ENCODE peak calls at places on chromosomes 12 and 14, in four cellular contexts. M is body of pancreas, T is pancreas, L is cardiac muscle cell. R is an unnamed sample.

GRCh38 chr12:94457331-94457730 is 2.3 kb downstream of the CEP83 start:
- DNase-seq in T (no peak), M (no peak), L (no peak), R (no peak)

GRCh38 chr14:53450871-53451270 is 297.7 kb upstream of the DDHD1 start:
- DNase-seq in M (no peak), L (peak; percentile 2), T (no peak), R (no peak)

GRCh38 chr14:61566537-61567225 is 128.6 kb upstream of the HIF1A start:
- DNase-seq in T (no peak), M (no peak), L (peak; percentile 85), R (no peak)

GRCh38 chr12:118058881-118059644 is 1.9 kb downstream of the WSB2 start:
- DNase-seq in M (no peak), T (no peak), L (no peak), R (no peak)

GRCh38 chr12:28086521-28086920 is 103.7 kb upstream of the CCDC91 start:
- DNase-seq in T (no peak), M (no peak), L (peak; percentile 42), R (no peak)

GRCh38 chr12:52969828-52970569 is 21.1 kb downstream of the KRT18 start:
- DNase-seq in M (peak; percentile 94), L (no peak), T (peak; percentile 81), R (no peak)

GRCh38 chr12:124742111-124742510 is 121.6 kb downstream of the SCARB1 start:
- DNase-seq in M (no peak), T (no peak), L (no peak), R (no peak)

GRCh38 chr12:591571-592505 is 71.4 kb downstream of the NINJ2 start:
- DNase-seq in L (no peak), M (peak; percentile 85), T (peak; percentile 73), R (no peak)

GRCh38 chr12:111841236-111841749 is 735 bp upstream of the MAPKAPK5 start:
- DNase-seq in T (no peak), L (peak; percentile 14), M (no peak), R (no peak)

GRCh38 chr12:18521461-18521860 is 216.4 kb downstream of the PLCZ1 start:
- DNase-seq in T (no peak), M (no peak), L (no peak), R (no peak)

GRCh38 chr14:21768116-21768874 is 94.7 kb upstream of the OR4E1 start:
- DNase-seq in M (no peak), T (no peak), L (peak; percentile 31), R (no peak)

DNA sequence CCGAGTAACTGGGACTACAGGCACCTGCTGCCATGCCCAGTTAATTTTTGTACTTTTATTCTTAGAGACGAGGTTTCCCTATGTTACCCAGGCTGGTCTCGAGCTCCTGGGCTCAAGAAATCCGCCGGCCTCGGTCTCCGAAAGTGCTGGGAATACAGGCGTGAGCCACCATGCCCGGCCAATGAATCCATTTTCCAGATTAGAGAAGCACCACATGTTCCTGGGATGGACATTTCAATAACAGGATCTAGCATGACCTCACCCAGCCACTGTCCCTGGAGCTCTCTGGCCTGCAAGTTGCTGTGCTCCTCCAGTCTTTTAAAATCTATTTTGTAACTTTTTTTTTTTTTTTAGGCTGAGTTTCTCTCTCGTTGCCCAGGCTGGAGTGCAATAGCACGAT is 2.2 kb downstream of the GPR132 start:
- DNase-seq in T (no peak), L (no peak), M (no peak), R (no peak)
- H3K27ac ChIP-seq in T (no peak overlapping the region), L (no peak overlapping the region), M (peak overlapping the region; percentile 50), R (no peak overlapping the region)

GRCh38 chr14:100654025-100654813 is 67.0 kb upstream of the BEGAIN start:
- DNase-seq in L (no peak), T (no peak), M (no peak), R (no peak)
- H3K4me3 ChIP-seq in L (no peak overlapping the region), T (no peak overlapping the region), M (no peak overlapping the region), R (no peak overlapping the region)

GRCh38 chr14:63895510-63895909 is 42.7 kb downstream of the SYNE2 start:
- DNase-seq in L (no peak), M (no peak), T (no peak), R (no peak)
- H3K27me3 ChIP-seq in L (no peaks in the 10 kb centered on the region), M (no peaks in the 10 kb centered on the region), T (no peaks in the 10 kb centered on the region), R (no peaks in the 10 kb centered on the region)

GRCh38 chr14:65461730-65462129 is 49.2 kb downstream of the FUT8 start:
- DNase-seq in M (no peak), L (peak; percentile 43), T (no peak), R (no peak)
- H3K27ac ChIP-seq in M (no peak overlapping the region), L (no peak overlapping the region), T (no peak overlapping the region), R (no peak overlapping the region)

GRCh38 chr14:51336304-51336703 is 96.3 kb downstream of the TMX1 start:
- DNase-seq in M (no peak), L (no peak), T (no peak), R (no peak)

GRCh38 chr14:51341338-51341737 is 101.3 kb downstream of the TMX1 start:
- DNase-seq in M (no peak), T (no peak), L (no peak), R (no peak)

GRCh38 chr14:51333901-51334432 is 93.9 kb downstream of the TMX1 start:
- DNase-seq in M (peak; percentile 18), T (no peak), L (no peak), R (no peak)

GRCh38 chr14:51335521-51335920 is 95.5 kb downstream of the TMX1 start:
- DNase-seq in T (no peak), M (peak; percentile 32), L (peak; percentile 78), R (no peak)

GRCh38 chr14:51337520-51337919 is 97.5 kb downstream of the TMX1 start:
- DNase-seq in M (no peak), L (no peak), T (no peak), R (no peak)
- H3K4me3 ChIP-seq in M (no peak overlapping the region), L (no peak overlapping the region), T (no peak overlapping the region), R (no peak overlapping the region)

DNA sequence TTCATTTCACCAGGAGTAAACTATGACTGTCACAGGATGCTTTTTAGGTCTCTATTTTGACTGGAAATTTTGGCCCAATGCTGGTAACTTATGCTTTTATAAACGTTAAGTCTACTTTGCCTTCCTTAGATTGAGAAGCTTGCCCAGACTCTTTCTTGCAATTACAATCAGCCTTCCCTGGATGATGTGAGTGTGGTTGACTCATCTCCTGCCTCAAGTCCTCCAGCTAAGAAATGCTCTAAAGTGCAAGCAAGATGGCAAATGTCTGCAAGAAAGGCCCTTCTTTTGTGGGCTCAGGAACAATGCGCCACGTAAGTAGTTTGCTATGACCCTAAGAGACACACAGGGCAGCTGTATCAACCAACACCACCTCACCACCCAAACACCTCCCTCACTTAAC is 96.9 kb downstream of the SYNE2 start:
- DNase-seq in L (no peak), T (no peak), M (no peak), R (no peak)
- H3K27me3 ChIP-seq in L (no peaks in the 10 kb centered on the region), T (no peaks in the 10 kb centered on the region), M (no peaks in the 10 kb centered on the region), R (no peaks in the 10 kb centered on the region)

GRCh38 chr14:64213079-64213478 is 81.1 kb downstream of the ESR2 start:
- DNase-seq in L (no peak), T (no peak), M (no peak), R (no peak)

GRCh38 chr14:64215274-64215673 is 78.9 kb downstream of the ESR2 start:
- DNase-seq in T (no peak), L (no peak), M (no peak), R (no peak)

GRCh38 chr14:64212666-64213065 is 81.5 kb downstream of the ESR2 start:
- DNase-seq in T (no peak), L (no peak), M (no peak), R (no peak)

GRCh38 chr14:64215978-64216377 is 78.2 kb downstream of the ESR2 start:
- DNase-seq in T (no peak), M (no peak), L (no peak), R (no peak)

DNA sequence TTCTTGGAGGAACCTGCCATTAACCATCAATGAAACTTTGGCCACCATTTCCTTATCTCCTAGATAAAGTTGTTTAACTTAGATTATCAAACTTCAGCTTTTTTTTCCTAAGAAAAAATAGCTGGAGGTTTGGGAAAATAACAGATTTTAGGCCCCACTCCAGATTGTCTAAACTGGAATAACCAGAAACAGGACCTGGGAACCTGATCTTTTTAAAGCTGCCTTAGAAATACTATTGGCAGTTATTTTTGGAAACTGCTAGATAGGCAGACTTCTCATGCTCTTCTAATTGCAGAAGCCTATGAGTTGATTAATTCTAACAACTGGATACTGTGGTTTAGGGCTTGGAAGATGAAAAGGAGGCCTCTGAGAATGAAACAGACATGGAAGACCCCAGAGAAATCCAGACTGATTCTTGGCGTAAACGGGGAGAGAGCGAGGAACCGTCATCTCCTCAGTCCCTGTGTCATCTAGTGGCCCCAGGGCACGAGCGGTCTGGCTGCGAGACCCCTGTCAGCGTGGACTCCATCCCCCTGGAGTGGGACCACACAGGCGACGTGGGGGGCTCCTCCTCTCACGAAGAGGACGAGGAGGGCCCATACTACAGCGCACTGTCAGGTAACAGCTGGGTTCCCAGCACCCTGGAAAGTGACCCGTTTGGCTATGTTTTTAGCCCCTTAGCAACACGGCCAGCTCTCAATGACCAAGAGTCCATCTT is 80.2 kb downstream of the ESR2 start:
- DNase-seq in T (no peak), L (no peak), M (peak; percentile 52), R (no peak)
- H3K27ac ChIP-seq in T (peak overlapping the region; percentile 54), L (peak overlapping the region; percentile 79), M (peak overlapping the region; percentile 83), R (no peak overlapping the region)

DNA sequence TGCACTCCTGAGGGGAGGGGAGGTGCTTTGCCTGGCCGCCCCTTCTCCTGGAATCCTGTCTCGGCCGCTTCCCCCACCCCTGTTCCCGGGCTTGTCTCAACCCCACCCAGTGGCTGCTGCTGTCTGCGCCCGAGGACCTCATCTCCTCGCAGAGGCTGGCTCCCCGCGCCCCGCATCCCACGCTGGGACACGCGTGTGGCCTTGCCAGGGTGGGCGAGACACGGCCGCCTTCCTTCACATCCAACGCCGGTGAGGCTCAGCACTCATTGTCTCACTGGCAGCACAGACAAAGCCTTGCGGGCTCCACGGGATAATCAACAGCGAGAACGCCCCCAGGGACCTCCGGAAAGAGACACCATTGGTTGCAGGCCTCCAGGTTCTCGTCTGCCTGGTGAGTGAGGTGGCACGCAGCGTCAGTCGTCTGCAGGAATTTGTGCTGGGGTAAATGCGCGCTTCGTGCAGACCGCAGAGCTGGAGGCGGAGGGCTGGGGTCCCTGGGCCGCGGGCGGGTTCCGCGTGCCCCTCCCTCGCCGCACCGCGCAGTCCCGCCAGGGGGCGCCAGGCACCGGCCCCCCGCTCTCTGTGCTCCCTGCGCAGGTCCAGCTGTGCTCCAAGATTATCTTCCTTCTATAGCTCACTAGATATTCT is 26.8 kb downstream of the CCDC177 start:
- DNase-seq in M (no peak), L (peak; percentile 44), T (no peak), R (no peak)
- H3K4me3 ChIP-seq in M (no peak overlapping the region), L (peak overlapping the region; percentile 16), T (no peak overlapping the region), R (no peak overlapping the region)

DNA sequence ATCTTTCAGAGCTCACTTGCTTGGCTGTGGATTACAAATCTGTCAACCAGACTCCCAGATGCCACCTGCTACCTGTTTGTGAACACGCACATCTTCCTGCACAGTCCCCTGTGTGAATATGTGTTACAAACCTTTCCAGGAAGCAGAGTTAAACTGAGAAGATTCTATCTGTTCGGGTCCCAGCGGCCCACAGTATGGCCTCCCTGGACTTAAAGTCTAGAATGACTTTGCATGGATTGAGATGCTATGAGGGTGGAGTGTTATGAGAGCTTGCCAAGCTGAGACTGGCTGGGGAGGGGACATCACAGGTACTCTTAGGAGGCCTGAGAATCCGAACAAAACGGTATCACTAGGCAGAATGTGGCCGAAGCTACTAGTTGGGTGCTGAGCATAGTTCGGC is 29.5 kb upstream of the LTBP2 start:
- DNase-seq in L (no peak), M (no peak), T (no peak), R (no peak)
- H3K27me3 ChIP-seq in L (no peaks in the 10 kb centered on the region), M (no peaks in the 10 kb centered on the region), T (no peaks in the 10 kb centered on the region), R (peaks cover 2% of the 10 kb centered on the region)

GRCh38 chr14:64817631-64818030 is 62.1 kb downstream of the SPTB start:
- DNase-seq in M (no peak), L (no peak), T (no peak), R (no peak)
- H3K27ac ChIP-seq in M (no peak overlapping the region), L (no peak overlapping the region), T (no peak overlapping the region), R (no peak overlapping the region)